ENCODE peak calls at places on chromosomes 3 and 15, in ten cellular contexts. One of them, this sample, is unnamed.

GRCh38 chr3:58041182-58041825 is 33.1 kb downstream of the FLNB start:
- DNase-seq in cardiac fibroblast: no peak
- DNase-seq in endothelial cell of umbilical vein: peak; percentile 55
- DNase-seq in A549: no peak
- DNase-seq in foreskin keratinocyte: no peak
- DNase-seq in astrocyte of the spinal cord: peak; percentile 59
- DNase-seq in endothelial cell: no peak
- DNase-seq in fibroblast of mammary gland: no peak
- DNase-seq in psoas muscle: no peak
- DNase-seq in spleen: no peak
- DNase-seq in this sample: no peak

GRCh38 chr3:187987919-187988318 is 166.0 kb upstream of the LPP start:
- DNase-seq in cardiac fibroblast: no peak
- DNase-seq in endothelial cell of umbilical vein: no peak
- DNase-seq in A549: no peak
- DNase-seq in foreskin keratinocyte: no peak
- DNase-seq in astrocyte of the spinal cord: no peak
- DNase-seq in endothelial cell: no peak
- DNase-seq in fibroblast of mammary gland: no peak
- DNase-seq in psoas muscle: no peak
- DNase-seq in spleen: no peak
- DNase-seq in this sample: no peak

GRCh38 chr3:110878692-110879091 is 192.9 kb upstream of the NECTIN3 start:
- DNase-seq in cardiac fibroblast: no peak
- DNase-seq in endothelial cell of umbilical vein: no peak
- DNase-seq in A549: no peak
- DNase-seq in foreskin keratinocyte: no peak
- DNase-seq in astrocyte of the spinal cord: no peak
- DNase-seq in endothelial cell: no peak
- DNase-seq in fibroblast of mammary gland: no peak
- DNase-seq in psoas muscle: no peak
- DNase-seq in spleen: no peak
- DNase-seq in this sample: no peak

GRCh38 chr3:181358060-181358459 is 353.7 kb upstream of the SOX2 start:
- DNase-seq in cardiac fibroblast: no peak
- DNase-seq in endothelial cell of umbilical vein: no peak
- DNase-seq in A549: no peak
- DNase-seq in foreskin keratinocyte: no peak
- DNase-seq in astrocyte of the spinal cord: no peak
- DNase-seq in endothelial cell: no peak
- DNase-seq in fibroblast of mammary gland: no peak
- DNase-seq in psoas muscle: no peak
- DNase-seq in spleen: no peak
- DNase-seq in this sample: no peak

GRCh38 chr15:63048986-63049665 is 6.6 kb downstream of the TPM1 start:
- DNase-seq in cardiac fibroblast: peak; percentile 61
- DNase-seq in endothelial cell of umbilical vein: peak; percentile 62
- DNase-seq in A549: no peak
- DNase-seq in foreskin keratinocyte: peak; percentile 63
- DNase-seq in astrocyte of the spinal cord: peak; percentile 72
- DNase-seq in endothelial cell: peak; percentile 30
- DNase-seq in fibroblast of mammary gland: peak; percentile 47
- DNase-seq in psoas muscle: peak; percentile 43
- DNase-seq in spleen: peak; percentile 85
- DNase-seq in this sample: no peak

GRCh38 chr3:191148131-191148530 is 50.9 kb upstream of the OSTN start:
- DNase-seq in cardiac fibroblast: peak; percentile 32
- DNase-seq in endothelial cell of umbilical vein: peak; percentile 37
- DNase-seq in A549: no peak
- DNase-seq in foreskin keratinocyte: no peak
- DNase-seq in astrocyte of the spinal cord: no peak
- DNase-seq in endothelial cell: no peak
- DNase-seq in fibroblast of mammary gland: peak; percentile 34
- DNase-seq in psoas muscle: no peak
- DNase-seq in spleen: no peak
- DNase-seq in this sample: no peak

GRCh38 chr3:101848754-101849713 is at the start of gene NFKBIZ:
- DNase-seq in cardiac fibroblast: peak; percentile 98
- DNase-seq in endothelial cell of umbilical vein: peak; percentile 94
- DNase-seq in A549: peak; percentile 91
- DNase-seq in foreskin keratinocyte: peak; percentile 85
- DNase-seq in astrocyte of the spinal cord: peak; percentile 97
- DNase-seq in endothelial cell: peak; percentile 94
- DNase-seq in fibroblast of mammary gland: peak; percentile 87
- DNase-seq in psoas muscle: peak; percentile 96
- DNase-seq in spleen: peak; percentile 99
- DNase-seq in this sample: peak; percentile 83

GRCh38 chr3:114411811-114412803 is 118.3 kb downstream of the TIGIT start:
- DNase-seq in cardiac fibroblast: peak; percentile 49
- DNase-seq in endothelial cell of umbilical vein: peak; percentile 16
- DNase-seq in A549: peak; percentile 7
- DNase-seq in foreskin keratinocyte: peak; percentile 26
- DNase-seq in astrocyte of the spinal cord: peak; percentile 84
- DNase-seq in endothelial cell: no peak
- DNase-seq in fibroblast of mammary gland: peak; percentile 90
- DNase-seq in psoas muscle: peak; percentile 26
- DNase-seq in spleen: no peak
- DNase-seq in this sample: no peak

GRCh38 chr3:143343031-143343430 is 223.5 kb downstream of the CHST2 start:
- DNase-seq in cardiac fibroblast: no peak
- DNase-seq in endothelial cell of umbilical vein: peak; percentile 82
- DNase-seq in A549: no peak
- DNase-seq in foreskin keratinocyte: no peak
- DNase-seq in astrocyte of the spinal cord: no peak
- DNase-seq in endothelial cell: no peak
- DNase-seq in fibroblast of mammary gland: no peak
- DNase-seq in psoas muscle: no peak
- DNase-seq in spleen: no peak
- DNase-seq in this sample: no peak

GRCh38 chr3:194575484-194576210 is 57.6 kb downstream of the TMEM44 start:
- DNase-seq in cardiac fibroblast: peak; percentile 99
- DNase-seq in endothelial cell of umbilical vein: no peak
- DNase-seq in A549: peak; percentile 35
- DNase-seq in foreskin keratinocyte: peak; percentile 23
- DNase-seq in astrocyte of the spinal cord: no peak
- DNase-seq in endothelial cell: no peak
- DNase-seq in fibroblast of mammary gland: peak; percentile 96
- DNase-seq in psoas muscle: peak; percentile 49
- DNase-seq in spleen: no peak
- DNase-seq in this sample: no peak

GRCh38 chr3:60431599-60431958 is 819.7 kb downstream of the FHIT start:
- DNase-seq in cardiac fibroblast: peak; percentile 56
- DNase-seq in endothelial cell of umbilical vein: no peak
- DNase-seq in A549: no peak
- DNase-seq in foreskin keratinocyte: no peak
- DNase-seq in astrocyte of the spinal cord: no peak
- DNase-seq in endothelial cell: peak; percentile 19
- DNase-seq in fibroblast of mammary gland: peak; percentile 15
- DNase-seq in psoas muscle: no peak
- DNase-seq in spleen: no peak
- DNase-seq in this sample: no peak

GRCh38 chr3:143727391-143727790 is 120.9 kb downstream of the SLC9A9 start:
- DNase-seq in cardiac fibroblast: peak; percentile 11
- DNase-seq in endothelial cell of umbilical vein: no peak
- DNase-seq in A549: no peak
- DNase-seq in foreskin keratinocyte: no peak
- DNase-seq in astrocyte of the spinal cord: no peak
- DNase-seq in endothelial cell: no peak
- DNase-seq in fibroblast of mammary gland: peak; percentile 52
- DNase-seq in psoas muscle: no peak
- DNase-seq in spleen: no peak
- DNase-seq in this sample: no peak

GRCh38 chr3:104437891-104438290 is 928.8 kb upstream of the ALCAM start:
- DNase-seq in cardiac fibroblast: peak; percentile 63
- DNase-seq in endothelial cell of umbilical vein: no peak
- DNase-seq in A549: no peak
- DNase-seq in foreskin keratinocyte: peak; percentile 80
- DNase-seq in astrocyte of the spinal cord: peak; percentile 88
- DNase-seq in endothelial cell: no peak
- DNase-seq in fibroblast of mammary gland: peak; percentile 51
- DNase-seq in psoas muscle: no peak
- DNase-seq in spleen: no peak
- DNase-seq in this sample: no peak

GRCh38 chr3:171156455-171157005 is 130.0 kb upstream of the SLC2A2 start:
- DNase-seq in cardiac fibroblast: no peak
- DNase-seq in endothelial cell of umbilical vein: no peak
- DNase-seq in A549: no peak
- DNase-seq in foreskin keratinocyte: peak; percentile 79
- DNase-seq in astrocyte of the spinal cord: peak; percentile 45
- DNase-seq in endothelial cell: no peak
- DNase-seq in fibroblast of mammary gland: no peak
- DNase-seq in psoas muscle: no peak
- DNase-seq in spleen: no peak
- DNase-seq in this sample: no peak

DNA sequence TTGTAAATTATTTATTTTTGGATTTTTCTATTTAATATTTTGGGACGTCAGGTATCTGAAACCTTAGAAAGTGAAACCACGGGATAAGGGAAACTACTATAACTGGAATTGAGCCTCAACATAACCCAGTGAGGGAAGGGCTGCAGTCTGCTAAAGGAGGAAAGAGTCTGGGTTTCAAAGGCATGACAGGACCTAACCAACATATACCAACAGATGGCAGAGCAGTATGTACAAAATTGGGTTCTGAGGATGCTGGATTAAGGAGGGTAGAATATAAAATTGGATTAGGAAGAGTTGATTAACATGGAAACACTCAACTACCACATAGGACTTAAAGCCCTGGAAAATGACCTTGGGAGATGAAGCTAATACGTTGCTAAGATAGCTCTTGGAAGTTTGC is 603.5 kb downstream of the MECOM start:
- DNase-seq in cardiac fibroblast: peak; percentile 20
- DNase-seq in endothelial cell of umbilical vein: no peak
- DNase-seq in A549: no peak
- DNase-seq in foreskin keratinocyte: no peak
- DNase-seq in astrocyte of the spinal cord: no peak
- DNase-seq in endothelial cell: no peak
- DNase-seq in fibroblast of mammary gland: no peak
- DNase-seq in psoas muscle: no peak
- DNase-seq in spleen: no peak
- DNase-seq in this sample: no peak
- TF ChIP-seq CTCF in cardiac fibroblast: no peak
- TF ChIP-seq CTCF in endothelial cell of umbilical vein: no peak
- TF ChIP-seq CTCF in A549: no peak
- TF ChIP-seq CTCF in foreskin keratinocyte: peak; percentile 38
- TF ChIP-seq CTCF in astrocyte of the spinal cord: no peak
- TF ChIP-seq CTCF in endothelial cell: no peak
- TF ChIP-seq CTCF in fibroblast of mammary gland: peak; percentile 28
- TF ChIP-seq CTCF in psoas muscle: no peak
- TF ChIP-seq CTCF in spleen: no peak
- TF ChIP-seq CTCF in this sample: no peak

DNA sequence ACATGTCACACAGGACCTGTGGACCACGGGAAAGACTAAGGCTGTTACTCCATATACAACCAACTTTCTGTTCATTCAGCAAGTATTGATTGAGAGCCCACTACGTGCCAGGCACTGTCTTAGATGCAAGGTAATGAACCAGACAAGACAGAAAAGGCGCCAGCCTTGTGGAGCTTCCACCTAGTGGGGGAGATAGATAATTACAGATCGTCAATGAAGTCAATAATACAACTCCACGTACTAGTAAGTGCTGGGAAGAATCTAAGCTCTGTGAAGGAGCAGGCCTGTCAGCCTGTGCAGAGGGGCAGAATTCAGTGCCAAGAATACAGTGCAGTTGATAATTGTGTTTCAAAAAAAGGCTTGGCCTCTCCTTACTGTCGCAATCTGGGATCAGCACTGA is 186.4 kb downstream of the FEZF2 start:
- DNase-seq in cardiac fibroblast: peak; percentile 81
- DNase-seq in endothelial cell of umbilical vein: peak; percentile 21
- DNase-seq in A549: peak; percentile 6
- DNase-seq in foreskin keratinocyte: no peak
- DNase-seq in astrocyte of the spinal cord: peak; percentile 31
- DNase-seq in endothelial cell: peak; percentile 13
- DNase-seq in fibroblast of mammary gland: peak; percentile 44
- DNase-seq in psoas muscle: no peak
- DNase-seq in spleen: no peak
- DNase-seq in this sample: no peak
- TF ChIP-seq CTCF in cardiac fibroblast: peak; percentile 41
- TF ChIP-seq CTCF in endothelial cell of umbilical vein: peak; percentile 31
- TF ChIP-seq CTCF in A549: peak; percentile 21
- TF ChIP-seq CTCF in foreskin keratinocyte: peak; percentile 50
- TF ChIP-seq CTCF in astrocyte of the spinal cord: peak; percentile 45
- TF ChIP-seq CTCF in endothelial cell: peak; percentile 73
- TF ChIP-seq CTCF in fibroblast of mammary gland: peak; percentile 46
- TF ChIP-seq CTCF in psoas muscle: peak; percentile 42
- TF ChIP-seq CTCF in spleen: peak; percentile 4
- TF ChIP-seq CTCF in this sample: peak; percentile 50

DNA sequence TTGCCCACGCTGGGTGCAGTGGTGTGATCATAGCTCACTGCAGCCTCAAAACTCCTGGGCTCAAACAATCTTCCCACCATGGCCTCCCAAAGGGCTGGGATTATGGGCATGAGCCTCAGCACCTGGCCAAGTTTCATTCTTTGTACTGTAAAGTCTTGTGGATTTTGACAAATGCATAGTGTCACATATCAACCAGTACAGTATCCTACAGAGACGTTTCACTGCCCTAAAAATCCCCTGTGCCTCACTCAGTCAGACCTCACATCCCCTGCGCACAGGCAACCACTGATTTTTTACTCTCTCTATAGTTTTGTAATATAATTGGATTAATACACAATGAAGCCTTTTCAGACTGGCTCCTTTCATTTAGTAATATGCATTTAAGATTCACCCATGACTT is 130.7 kb upstream of the UBE2E1 start:
- DNase-seq in cardiac fibroblast: no peak
- DNase-seq in endothelial cell of umbilical vein: no peak
- DNase-seq in A549: no peak
- DNase-seq in foreskin keratinocyte: no peak
- DNase-seq in astrocyte of the spinal cord: no peak
- DNase-seq in endothelial cell: no peak
- DNase-seq in fibroblast of mammary gland: no peak
- DNase-seq in psoas muscle: no peak
- DNase-seq in spleen: no peak
- DNase-seq in this sample: no peak
- TF ChIP-seq CTCF in cardiac fibroblast: no peak
- TF ChIP-seq CTCF in endothelial cell of umbilical vein: no peak
- TF ChIP-seq CTCF in A549: no peak
- TF ChIP-seq CTCF in foreskin keratinocyte: no peak
- TF ChIP-seq CTCF in astrocyte of the spinal cord: no peak
- TF ChIP-seq CTCF in endothelial cell: no peak
- TF ChIP-seq CTCF in fibroblast of mammary gland: no peak
- TF ChIP-seq CTCF in psoas muscle: no peak
- TF ChIP-seq CTCF in spleen: no peak
- TF ChIP-seq CTCF in this sample: no peak

GRCh38 chr3:11820540-11821041 is 26.1 kb downstream of the TAMM41 start:
- DNase-seq in cardiac fibroblast: no peak
- DNase-seq in endothelial cell of umbilical vein: peak; percentile 57
- DNase-seq in A549: no peak
- DNase-seq in foreskin keratinocyte: peak; percentile 9
- DNase-seq in astrocyte of the spinal cord: peak; percentile 75
- DNase-seq in endothelial cell: no peak
- DNase-seq in fibroblast of mammary gland: peak; percentile 56
- DNase-seq in psoas muscle: no peak
- DNase-seq in spleen: no peak
- DNase-seq in this sample: no peak
- TF ChIP-seq CTCF in cardiac fibroblast: peak; percentile 16
- TF ChIP-seq CTCF in endothelial cell of umbilical vein: no peak
- TF ChIP-seq CTCF in A549: no peak
- TF ChIP-seq CTCF in foreskin keratinocyte: no peak
- TF ChIP-seq CTCF in astrocyte of the spinal cord: peak; percentile 47
- TF ChIP-seq CTCF in endothelial cell: no peak
- TF ChIP-seq CTCF in fibroblast of mammary gland: peak; percentile 20
- TF ChIP-seq CTCF in psoas muscle: no peak
- TF ChIP-seq CTCF in spleen: no peak
- TF ChIP-seq CTCF in this sample: peak; percentile 17